ENCODE peak calls at places on chromosomes 6 and 20, in six cellular contexts. N is NCI-H226; G is retina; L is stimulated activated CD8-positive, alpha-beta memory T cell treated with anti-CD3 and anti-CD28 coated beads, Interleukin-15, amount 100 ng/mL, for 24 hours; E is astrocyte of the hippocampus; R is B cell. T is an unnamed sample.

GRCh38 chr6:3443221-3443515 is 13.7 kb downstream of the SLC22A23 start:
- DNase-seq in N (no peak), G (no peak), L (no peak), E (no peak), R (no peak), T (no peak)

GRCh38 chr6:44203955-44204354 is 12.8 kb upstream of the MYMX start:
- DNase-seq in N (no peak), G (no peak), L (no peak), E (no peak), R (no peak), T (no peak)

GRCh38 chr6:82364087-82365010 is 732 bp downstream of the TPBG start:
- DNase-seq in N (peak; percentile 77), G (peak; percentile 89), L (no peak), E (peak; percentile 77), R (no peak), T (peak; percentile 72)

GRCh38 chr6:127347188-127347587 is 3.8 kb upstream of the ECHDC1 start:
- DNase-seq in N (no peak), G (no peak), L (no peak), E (no peak), R (no peak), T (no peak)

GRCh38 chr6:41278699-41279405 is 7.6 kb downstream of the TREM1 start:
- DNase-seq in N (peak; percentile 51), G (peak; percentile 73), L (peak; percentile 5), E (peak; percentile 45), R (peak; percentile 74), T (peak; percentile 47)

GRCh38 chr6:104322849-104323248 is 536.9 kb downstream of the HACE1 start:
- DNase-seq in N (no peak), G (peak; percentile 25), L (no peak), E (no peak), R (no peak), T (no peak)

GRCh38 chr20:47315339-47315662 is 41.2 kb downstream of the ZMYND8 start:
- DNase-seq in N (peak; percentile 13), G (no peak), L (no peak), E (peak; percentile 31), R (no peak), T (no peak)

GRCh38 chr6:56368484-56368883 is 121.1 kb upstream of the COL21A1 start:
- DNase-seq in N (no peak), G (no peak), L (no peak), E (no peak), R (no peak), T (no peak)

GRCh38 chr6:5082487-5083306 is 2.4 kb upstream of the PPP1R3G start:
- DNase-seq in N (peak; percentile 77), G (peak; percentile 14), L (no peak), E (peak; percentile 62), R (no peak), T (no peak)

GRCh38 chr6:53487080-53487479 is 57.8 kb downstream of the GCLC start:
- DNase-seq in N (no peak), G (no peak), L (no peak), E (no peak), R (no peak), T (no peak)

GRCh38 chr6:111591370-111591900 is 14.2 kb downstream of the TRAF3IP2 start:
- DNase-seq in N (peak; percentile 99), G (no peak), L (no peak), E (peak; percentile 94), R (no peak), T (no peak)